ENCODE peak calls at places on chromosome 22, in four cellular contexts. D is keratinocyte; Q is CD8-positive, alpha-beta T cell; Z is small intestine. U is an unnamed sample. For H3K27me3, the result is how much of the 10 kb centered on the place peaks cover.

GRCh38 chr22:39263626-39264025 is 18.8 kb upstream of the PDGFB start:
- DNase-seq in D (no peak), Q (no peak), Z (no peak), U (no peak)

GRCh38 chr22:27284314-27284713 is 517.2 kb downstream of the MN1 start:
- DNase-seq in D (no peak), Q (no peak), Z (no peak), U (no peak)

GRCh38 chr22:48686694-48687302 is 1140.9 kb downstream of the BRD1 start:
- DNase-seq in D (no peak), Q (no peak), Z (no peak), U (no peak)

GRCh38 chr22:23251445-23252093 is 71.3 kb downstream of the BCR start:
- DNase-seq in D (no peak), Q (no peak), Z (peak), U (no peak)

GRCh38 chr22:46171940-46172339 is 21.6 kb downstream of the PPARA start:
- DNase-seq in D (peak), Q (no peak), Z (peak), U (no peak)

GRCh38 chr22:46058591-46059519 is 81.9 kb upstream of the WNT7B start:
- DNase-seq in D (no peak), Q (no peak), Z (no peak), U (peak)

GRCh38 chr22:50548046-50548912 is 2.6 kb downstream of the KLHDC7B start:
- DNase-seq in D (no peak), Q (peak), Z (no peak), U (peak)

GRCh38 chr22:44211256-44211945 is 30.7 kb downstream of the PARVG start:
- DNase-seq in D (no peak), Q (no peak), Z (no peak), U (peak)

GRCh38 chr22:17091851-17092250 is 7.1 kb downstream of the IL17RA start:
- DNase-seq in D (no peak), Q (no peak), Z (no peak), U (no peak)

GRCh38 chr22:36160499-36160942 is at the start of gene APOL3:
- DNase-seq in D (no peak), Q (peak), Z (peak), U (no peak)

GRCh38 chr22:33025675-33026074 is 32.5 kb downstream of the SYN3 start:
- DNase-seq in D (no peak), Q (no peak), Z (no peak), U (no peak)

GRCh38 chr22:18065256-18065655 is 12.5 kb upstream of the PEX26 start:
- DNase-seq in D (no peak), Q (no peak), Z (no peak), U (peak)

GRCh38 chr22:34946339-34946985 is 119.5 kb upstream of the ISX start:
- DNase-seq in D (no peak), Q (no peak), Z (no peak), U (no peak)

GRCh38 chr22:49183826-49184216 is 643.9 kb downstream of the BRD1 start:
- DNase-seq in D (no peak), Q (no peak), Z (no peak), U (no peak)

GRCh38 chr22:26949193-26949592 is 291.8 kb downstream of the MIAT start:
- DNase-seq in D (no peak), Q (no peak), Z (no peak), U (peak)

GRCh38 chr22:35560366-35560765 is 19.7 kb downstream of the RASD2 start:
- DNase-seq in D (no peak), Q (no peak), Z (no peak), U (no peak)

GRCh38 chr22:32958021-32958420 is 100.2 kb downstream of the SYN3 start:
- DNase-seq in D (no peak), Q (no peak), Z (no peak), U (no peak)

GRCh38 chr22:48659393-48659792 is 1168.3 kb downstream of the BRD1 start:
- DNase-seq in D (no peak), Q (no peak), Z (no peak), U (peak)

GRCh38 chr22:31616315-31616980 is 45.6 kb downstream of the PISD start:
- DNase-seq in D (no peak), Q (no peak), Z (peak), U (peak)

GRCh38 chr22:22731374-22731676 is 86.9 kb downstream of the GGTLC2 start:
- DNase-seq in D (no peak), Q (no peak), Z (no peak), U (no peak)

GRCh38 chr22:23289851-23290724 is 109.8 kb downstream of the BCR start:
- DNase-seq in D (no peak), Q (peak), Z (peak), U (peak)

GRCh38 chr22:50418624-50419023 is 56.2 kb downstream of the SBF1 start:
- DNase-seq in D (no peak), Q (no peak), Z (no peak), U (no peak)

GRCh38 chr22:35065796-35066218 is at the start of gene ISX:
- DNase-seq in D (no peak), Q (no peak), Z (peak), U (no peak)

GRCh38 chr22:41979423-41980250 is 10.4 kb downstream of the SEPTIN3 start:
- DNase-seq in D (no peak), Q (no peak), Z (no peak), U (peak)
- H3K4me3 ChIP-seq in D (no peak), Q (no peak), Z (no peak), U (no peak)

DNA sequence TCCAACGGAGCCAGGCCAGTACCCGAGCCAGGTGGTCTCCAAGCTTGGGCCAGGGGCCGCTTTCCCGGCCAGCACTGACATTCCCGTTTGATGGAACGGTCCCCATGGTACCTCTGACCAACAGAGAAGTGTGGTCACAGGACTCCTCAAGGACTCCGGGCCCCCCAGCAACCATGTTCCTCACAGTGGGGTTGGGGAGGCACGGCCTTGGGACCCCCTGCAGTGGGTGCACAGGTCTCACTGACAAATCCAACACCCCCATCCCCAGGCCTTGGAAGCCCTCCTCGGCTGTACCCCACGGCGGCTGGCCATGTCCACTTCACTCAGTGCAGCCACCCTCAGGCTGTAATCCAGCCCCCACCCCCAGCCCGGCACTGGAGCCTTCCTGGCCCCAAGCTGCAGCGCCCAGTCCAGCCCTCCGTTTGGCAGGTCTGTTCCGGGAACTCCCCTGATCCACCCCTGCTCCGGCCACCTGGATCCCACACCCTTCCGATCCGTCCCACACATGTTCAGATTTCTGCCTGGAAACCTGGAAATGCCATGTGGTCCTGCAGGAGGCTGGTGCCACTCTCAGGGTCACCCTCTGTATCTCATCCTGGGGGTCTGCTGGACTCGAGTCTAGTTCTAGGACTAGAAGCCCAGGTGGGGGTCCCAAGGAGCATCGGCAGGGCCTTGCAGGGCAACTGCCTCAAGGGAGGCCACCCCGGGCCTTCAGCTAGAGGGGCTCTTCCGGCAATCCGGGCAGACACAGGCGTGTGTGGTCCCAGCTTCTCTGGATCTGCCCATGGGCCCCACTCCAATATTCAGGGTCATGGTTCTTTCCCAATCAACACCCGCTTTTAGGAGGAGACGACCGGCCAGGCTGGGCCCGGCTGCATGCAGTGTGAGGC is 26.6 kb downstream of the TBX1 start:
- DNase-seq in D (no peak), Q (no peak), Z (no peak), U (no peak)
- H3K27me3 ChIP-seq in D (under half), Q (under half), Z (under half), U (under half)

DNA sequence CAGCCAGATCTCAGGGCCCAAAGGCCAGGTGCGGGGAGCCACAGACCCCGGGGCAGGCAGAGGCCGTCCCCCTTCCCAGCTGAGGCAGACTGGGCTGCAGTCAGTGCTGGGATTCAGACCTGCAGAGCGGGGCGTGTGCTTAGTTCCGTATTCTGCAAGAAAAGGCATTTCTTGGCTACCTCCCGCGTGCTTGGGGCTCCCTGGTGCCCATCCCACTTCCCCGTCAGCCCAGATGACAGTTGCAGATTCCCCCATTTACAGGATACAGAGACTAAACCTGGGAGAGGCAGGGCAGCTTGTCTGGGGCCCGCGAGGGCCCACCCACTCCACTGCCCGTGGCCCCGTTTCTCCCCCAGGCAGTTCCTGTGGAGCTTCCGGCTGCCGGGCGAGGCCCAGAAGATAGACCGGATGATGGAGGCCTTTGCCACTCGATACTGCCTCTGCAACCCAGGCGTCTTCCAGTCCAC is 18.3 kb downstream of the CYTH4 start:
- DNase-seq in D (no peak), Q (peak), Z (no peak), U (peak)
- H3K4me3 ChIP-seq in D (no peak), Q (peak), Z (no peak), U (no peak)

GRCh38 chr22:29706493-29706892 is 13.3 kb upstream of the CABP7 start:
- DNase-seq in D (no peak), Q (no peak), Z (no peak), U (peak)

GRCh38 chr22:29704528-29705285 is 15.1 kb upstream of the CABP7 start:
- DNase-seq in D (no peak), Q (no peak), Z (no peak), U (peak)

GRCh38 chr22:29707471-29707870 is 12.3 kb upstream of the CABP7 start:
- DNase-seq in D (no peak), Q (no peak), Z (no peak), U (no peak)

GRCh38 chr22:29705651-29706050 is 14.2 kb upstream of the CABP7 start:
- DNase-seq in D (no peak), Q (no peak), Z (no peak), U (peak)

DNA sequence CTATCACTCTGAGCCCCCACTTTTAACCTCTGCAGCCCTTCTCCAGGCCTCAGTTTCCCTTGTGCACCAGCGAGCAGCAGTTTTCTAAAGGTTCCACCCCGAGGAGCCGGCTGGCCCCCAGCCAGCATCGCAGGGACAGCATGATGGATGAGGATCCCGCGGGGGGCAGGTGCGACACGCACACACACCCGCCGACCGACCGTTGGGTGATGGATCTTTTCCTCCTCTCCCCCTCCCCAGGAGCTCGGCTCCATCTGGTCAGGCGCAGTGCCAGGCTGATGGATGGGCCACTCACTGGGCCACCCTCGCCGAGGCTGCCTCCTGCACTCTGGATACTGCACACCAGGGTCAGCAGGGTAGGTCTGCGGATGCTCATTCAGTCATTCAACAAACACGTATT is 12.8 kb upstream of the CABP7 start:
- DNase-seq in D (no peak), Q (no peak), Z (no peak), U (peak)
- H3K27me3 ChIP-seq in D (under half), Q (under half), Z (under half), U (under half)

GRCh38 chr22:40276877-40277823 is 69.2 kb upstream of the ADSL start:
- DNase-seq in D (no peak), Q (no peak), Z (no peak), U (no peak)
- H3K4me3 ChIP-seq in D (peak), Q (peak), Z (no peak), U (no peak)

GRCh38 chr22:47375621-47376321 is 613.3 kb downstream of the TBC1D22A start:
- DNase-seq in D (no peak), Q (no peak), Z (no peak), U (no peak)
- H3K27me3 ChIP-seq in D (under half), Q (under half), Z (under half), U (under half)

DNA sequence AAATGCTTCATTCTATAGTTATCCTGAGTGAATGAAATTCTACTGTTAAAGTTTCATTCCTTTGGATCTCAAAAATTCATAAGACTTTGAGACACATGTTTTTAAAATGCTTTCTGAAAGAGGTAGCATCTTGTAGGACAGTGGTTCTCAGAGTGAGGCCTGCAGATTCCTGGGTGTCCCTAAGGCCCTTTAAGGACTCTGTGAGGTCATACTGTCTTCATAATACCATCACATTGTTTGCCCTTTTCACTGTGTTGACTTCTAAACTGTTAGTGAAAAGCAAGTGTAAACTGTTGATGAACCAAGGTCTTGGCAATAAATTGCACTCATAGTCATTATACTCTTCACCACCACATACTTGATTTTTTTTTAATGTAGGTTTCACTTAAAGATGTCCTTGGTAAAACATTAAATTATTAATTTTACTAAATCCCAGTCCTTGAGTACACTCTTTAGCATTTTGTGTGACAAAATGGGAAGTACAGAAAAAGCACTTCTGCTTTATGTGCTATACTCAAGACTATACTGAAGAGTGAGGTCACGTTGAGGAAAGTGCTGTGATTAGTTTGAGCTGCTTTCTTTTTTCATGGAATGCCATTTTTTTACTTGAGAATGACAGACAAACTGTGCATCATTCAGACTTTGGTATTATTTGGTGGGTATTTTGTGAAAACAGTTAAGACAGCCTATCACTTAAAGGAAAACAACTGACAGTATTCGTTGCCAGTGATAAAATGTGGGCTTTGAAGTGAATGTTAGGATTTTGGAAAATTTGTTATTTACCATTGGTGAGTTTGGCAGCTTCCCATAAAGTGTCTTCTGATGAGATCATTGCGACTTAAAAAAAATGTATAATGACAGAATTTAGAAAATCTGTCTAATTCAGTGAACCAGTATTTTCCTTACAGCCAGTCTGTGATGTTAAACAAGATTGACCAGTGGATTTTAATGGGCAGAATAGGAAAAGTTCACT is 61.1 kb downstream of the SPECC1L start:
- DNase-seq in D (no peak), Q (no peak), Z (no peak), U (no peak)
- H3K4me3 ChIP-seq in D (no peak), Q (no peak), Z (no peak), U (no peak)

GRCh38 chr22:20438066-20438677 is 547 bp upstream of the SCARF2 start:
- DNase-seq in D (no peak), Q (no peak), Z (no peak), U (peak)

GRCh38 chr22:20436309-20437252 is 1.0 kb downstream of the SCARF2 start:
- DNase-seq in D (no peak), Q (no peak), Z (no peak), U (peak)

GRCh38 chr22:20435436-20436308 is 2.0 kb downstream of the SCARF2 start:
- DNase-seq in D (no peak), Q (no peak), Z (no peak), U (no peak)

GRCh38 chr22:20438678-20439492 is 1.3 kb upstream of the SCARF2 start:
- DNase-seq in D (no peak), Q (no peak), Z (no peak), U (peak)

DNA sequence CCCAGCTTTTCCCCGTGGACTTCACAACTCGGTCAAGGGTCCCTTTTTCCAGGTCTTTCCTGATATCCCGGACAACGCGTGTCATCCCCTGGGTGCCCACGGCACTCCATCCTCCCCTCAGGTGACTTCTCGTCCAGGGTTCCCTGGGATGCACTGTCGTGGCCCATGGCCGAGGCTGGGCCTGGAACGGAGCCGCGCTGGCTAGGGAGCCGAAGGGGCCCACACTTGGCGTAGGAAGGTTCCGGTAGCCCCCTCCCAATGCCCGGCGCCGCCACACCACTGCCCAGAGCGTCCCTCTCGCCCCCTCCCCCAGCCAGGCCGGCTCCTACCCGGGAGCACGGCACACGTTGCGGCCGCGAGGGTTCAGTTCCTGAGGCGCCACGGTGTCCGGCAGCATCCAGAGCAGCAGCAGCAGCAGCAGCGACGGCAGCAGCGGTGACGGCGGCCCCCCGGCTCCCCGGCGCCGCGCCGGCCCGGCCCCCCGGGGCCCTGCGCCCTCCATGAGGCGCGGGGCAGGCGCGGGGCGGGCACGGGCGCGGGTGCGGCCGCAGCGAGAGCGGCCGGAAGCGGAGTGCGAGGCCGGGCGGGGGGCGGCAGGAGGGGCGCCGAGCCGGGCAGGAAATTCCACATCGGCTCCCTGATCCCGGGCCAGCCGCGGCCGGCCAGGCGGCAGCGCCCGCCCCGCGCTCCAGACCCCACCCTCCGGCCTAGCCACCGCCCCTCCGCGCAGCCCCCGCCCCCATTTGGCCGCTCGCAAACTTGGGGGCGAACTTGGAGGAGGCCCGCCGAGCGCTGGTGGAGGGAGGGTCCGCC is at the start of gene SCARF2:
- DNase-seq in D (no peak), Q (no peak), Z (no peak), U (peak)
- H3K27me3 ChIP-seq in D (half or more), Q (under half), Z (under half), U (under half)